ENCODE peak calls at places on chromosomes 6 and 20, in five cellular contexts. F, V, W, B and T are unnamed samples.
A peak's percentile ranks its signal among the peaks of the same experiment; 100 is the strongest.

GRCh38 chr6:116866281-116866871 is 10.7 kb upstream of the RFX6 start:
- DNase-seq in F (no peak), B (no peak), V (no peak), W (no peak), T (peak; percentile 5)

GRCh38 chr6:117167520-117168271 is 97.7 kb upstream of the VGLL2 start:
- DNase-seq in W (no peak), F (no peak), V (peak; percentile 25), B (no peak), T (no peak)

GRCh38 chr6:12750416-12750815 is 33.8 kb downstream of the PHACTR1 start:
- DNase-seq in F (no peak), W (no peak), V (no peak), B (no peak), T (no peak)

GRCh38 chr20:24379116-24379927 is 90.1 kb upstream of the SYNDIG1 start:
- DNase-seq in V (no peak), W (no peak), B (no peak), F (no peak), T (no peak)

GRCh38 chr6:33834401-33835392 is 30.9 kb upstream of the MLN start:
- DNase-seq in W (no peak), F (no peak), B (no peak), V (no peak), T (no peak)

GRCh38 chr20:9068232-9068781 is 580 bp upstream of the PLCB4 start:
- DNase-seq in B (no peak), F (no peak), V (peak; percentile 72), W (peak; percentile 46), T (no peak)

GRCh38 chr6:3244003-3244831 is 14.5 kb upstream of the PSMG4 start:
- DNase-seq in B (no peak), F (no peak), W (no peak), V (no peak), T (no peak)

GRCh38 chr20:48933017-48933766 is 11.7 kb downstream of the ARFGEF2 start:
- DNase-seq in W (no peak), V (no peak), F (no peak), B (no peak), T (no peak)

GRCh38 chr20:63738687-63739128 is 868 bp upstream of the SLC2A4RG start:
- DNase-seq in W (no peak), B (no peak), V (peak; percentile 45), F (peak; percentile 71), T (no peak)

GRCh38 chr20:12699374-12700228 is 309.2 kb upstream of the SPTLC3 start:
- DNase-seq in F (no peak), V (no peak), B (no peak), W (no peak), T (no peak)

GRCh38 chr20:37567671-37568588 is 40.3 kb upstream of the BLCAP start:
- DNase-seq in F (no peak), V (peak; percentile 34), W (peak; percentile 55), B (no peak), T (no peak)

GRCh38 chr20:30892704-30893345 is 364.6 kb upstream of the DEFB115 start:
- DNase-seq in V (no peak), F (no peak), W (no peak), B (no peak), T (no peak)

GRCh38 chr6:12751694-12752304 is 35.2 kb downstream of the PHACTR1 start:
- DNase-seq in V (peak; percentile 59), F (peak; percentile 35), B (no peak), W (no peak), T (no peak)

GRCh38 chr6:157518399-157519250 is 137.6 kb downstream of the ZDHHC14 start:
- DNase-seq in W (no peak), B (no peak), F (no peak), V (no peak), T (no peak)

GRCh38 chr20:53547664-53548239 is 45.9 kb downstream of the ZNF217 start:
- DNase-seq in F (peak; percentile 84), W (peak; percentile 54), B (peak; percentile 9), V (peak; percentile 72), T (peak; percentile 21)

GRCh38 chr6:67888886-67889681 is 746.0 kb upstream of the ADGRB3 start:
- DNase-seq in V (no peak), B (no peak), F (peak; percentile 3), W (no peak), T (no peak)

GRCh38 chr6:166348305-166348949 is 6.1 kb upstream of the SFT2D1 start:
- DNase-seq in F (peak; percentile 70), B (no peak), W (no peak), V (no peak), T (no peak)

GRCh38 chr6:144655376-144655775 is 370.2 kb downstream of the UTRN start:
- DNase-seq in V (no peak), F (no peak), W (no peak), B (no peak), T (no peak)

GRCh38 chr6:36349240-36349639 is 12.6 kb upstream of the BNIP5 start:
- DNase-seq in B (no peak), F (no peak), W (no peak), V (no peak), T (no peak)

GRCh38 chr20:967796-968742 is 34.0 kb downstream of the RSPO4 start:
- DNase-seq in W (peak; percentile 38), V (peak; percentile 32), B (no peak), F (peak; percentile 58), T (peak; percentile 13)
- TF ChIP-seq SUZ12 in W (no peak), V (no peak), B (no peak), F (no peak), T (no peak)

GRCh38 chr20:40691566-40692239 is 2.7 kb upstream of the MAFB start:
- DNase-seq in B (no peak), V (no peak), F (no peak), W (no peak), T (no peak)
- TF ChIP-seq SUZ12 in B (no peak), V (no peak), F (no peak), W (no peak), T (no peak)

DNA sequence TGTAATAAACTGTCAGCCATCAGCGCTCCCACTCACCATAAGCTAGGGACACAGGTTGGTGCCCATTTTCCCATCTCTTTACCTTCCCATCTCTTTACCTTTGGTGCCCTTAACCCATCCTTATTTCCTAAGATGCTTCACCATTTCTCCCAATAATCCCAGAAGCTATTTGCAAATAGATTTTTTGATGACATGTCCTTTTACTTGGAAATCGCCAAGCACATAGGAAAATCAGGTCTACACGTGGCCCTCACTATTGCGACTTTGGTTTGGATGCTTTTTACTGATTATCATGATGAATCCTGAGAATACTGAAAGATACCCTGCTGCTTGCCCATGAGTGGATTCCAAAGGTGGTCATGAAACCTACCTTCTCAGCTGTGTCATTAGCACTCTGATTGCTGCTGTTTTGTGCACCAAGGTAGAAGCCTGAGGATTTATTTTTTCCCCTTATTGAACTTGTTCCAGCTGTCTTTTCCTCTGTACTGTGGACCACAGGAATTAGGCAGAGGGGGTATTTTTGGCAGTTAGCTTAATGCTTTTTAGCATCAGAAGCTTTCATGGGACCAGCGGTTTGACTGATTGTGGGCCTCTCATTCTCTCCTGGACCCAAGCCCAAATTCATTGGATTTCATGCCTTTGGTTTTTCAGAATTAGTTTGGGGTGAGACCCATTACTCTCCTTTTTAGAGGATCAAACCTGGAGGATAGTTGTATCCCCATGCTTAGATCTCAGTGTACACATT is 229.6 kb upstream of the RIN2 start:
- DNase-seq in F (no peak), V (no peak), W (no peak), B (no peak), T (no peak)
- TF ChIP-seq SUZ12 in F (no peak), V (no peak), W (no peak), B (no peak), T (no peak)

DNA sequence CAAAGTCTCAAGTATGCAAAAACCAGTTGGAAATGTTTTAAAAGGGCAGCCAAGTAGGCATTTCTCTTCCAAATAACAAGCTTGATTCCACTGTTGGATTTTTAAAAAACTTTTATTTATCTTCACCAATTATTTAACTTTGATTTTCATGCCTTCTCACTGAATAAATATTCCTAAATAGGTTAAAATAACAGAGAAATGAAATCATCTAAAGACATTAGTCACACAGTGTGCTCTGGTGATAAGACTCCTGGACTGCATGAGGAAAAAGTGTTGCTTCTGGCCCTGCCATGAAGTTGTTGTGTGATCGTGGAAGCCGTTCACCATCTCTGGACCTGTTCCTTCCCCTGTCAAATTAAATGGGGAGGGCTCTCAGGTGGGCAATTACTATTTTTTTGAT is 33.8 kb upstream of the IGF2R start:
- DNase-seq in V (no peak), W (no peak), B (no peak), F (no peak), T (no peak)
- TF ChIP-seq SUZ12 in V (no peak), W (no peak), B (no peak), F (no peak), T (no peak)

GRCh38 chr6:120606743-120607142 is 727.5 kb downstream of the TBC1D32 start:
- DNase-seq in B (no peak), F (no peak), W (no peak), V (no peak), T (no peak)
- TF ChIP-seq SUZ12 in B (no peak), F (no peak), W (no peak), V (no peak), T (no peak)

GRCh38 chr6:100913400-100914276 is 32.5 kb upstream of the ASCC3 start:
- DNase-seq in B (no peak), W (no peak), F (peak; percentile 50), V (no peak), T (no peak)

GRCh38 chr6:100918152-100918551 is 37.0 kb upstream of the ASCC3 start:
- DNase-seq in B (no peak), V (no peak), W (no peak), F (no peak), T (no peak)

GRCh38 chr6:100920028-100920427 is 38.9 kb upstream of the ASCC3 start:
- DNase-seq in B (no peak), F (no peak), W (no peak), V (no peak), T (no peak)

DNA sequence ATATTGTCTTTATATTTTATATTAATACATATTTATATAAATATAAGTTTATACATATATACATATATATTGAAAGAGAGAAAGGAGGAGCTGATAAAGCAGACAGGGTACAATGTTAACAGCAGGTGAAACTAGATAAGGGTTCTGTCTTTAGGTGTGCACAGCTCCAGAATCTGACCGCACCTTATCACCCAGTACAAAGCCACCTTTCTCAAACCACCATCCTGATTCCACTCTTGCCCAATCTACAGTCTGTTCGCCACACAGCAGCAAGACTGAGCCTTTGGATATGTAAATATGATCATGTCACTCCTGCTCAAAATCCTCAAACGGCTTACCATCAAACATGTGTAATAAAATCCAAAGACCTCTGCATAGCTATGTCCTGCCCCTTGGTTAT is 34.7 kb upstream of the ASCC3 start:
- DNase-seq in V (no peak), W (no peak), B (no peak), F (peak; percentile 3), T (no peak)
- TF ChIP-seq SUZ12 in V (no peak), W (no peak), B (no peak), F (no peak), T (no peak)

GRCh38 chr6:119308048-119308570 is 41.5 kb downstream of the MAN1A1 start:
- DNase-seq in W (no peak), F (peak; percentile 83), V (no peak), B (no peak), T (no peak)
- TF ChIP-seq SUZ12 in W (no peak), F (no peak), V (no peak), B (no peak), T (no peak)